ENCODE peak calls at places on chromosomes 5 and 9, in ten cellular contexts. K is HepG2; Y is cardiac muscle cell; U is MM.1S; S is neural progenitor cell; Q is left lung; T is OCI-LY7; I is osteoblast; D is CD8-positive, alpha-beta T cell; L is K562. J is an unnamed sample.

GRCh38 chr9:131290039-131290766 is 680 bp downstream of the PLPP7 start:
- DNase-seq in K (no peak), Y (no peak), U (no peak), S (no peak), Q (no peak), T (no peak), I (peak), D (no peak), L (no peak), J (no peak)

GRCh38 chr5:181234116-181234454 is 9.6 kb downstream of the RACK1 start:
- DNase-seq in K (no peak), Y (no peak), U (no peak), S (no peak), Q (no peak), T (no peak), I (no peak), D (no peak), L (no peak), J (no peak)

GRCh38 chr5:91016954-91017690 is 366.0 kb downstream of the ARRDC3 start:
- DNase-seq in K (no peak), Y (peak), U (no peak), S (no peak), Q (no peak), T (no peak), I (peak), D (no peak), L (no peak), J (no peak)

GRCh38 chr9:6955251-6955921 is 197.6 kb downstream of the KDM4C start:
- DNase-seq in K (peak), Y (peak), U (no peak), S (peak), Q (no peak), T (peak), I (peak), D (no peak), L (no peak), J (no peak)

GRCh38 chr5:61322738-61323429 is 9.2 kb upstream of the ZSWIM6 start:
- DNase-seq in K (no peak), Y (peak), U (no peak), S (no peak), Q (no peak), T (no peak), I (peak), D (no peak), L (no peak), J (no peak)

GRCh38 chr5:15510816-15511215 is 10.8 kb downstream of the FBXL7 start:
- DNase-seq in K (no peak), Y (no peak), U (no peak), S (no peak), Q (no peak), T (no peak), I (no peak), D (no peak), L (no peak), J (no peak)

GRCh38 chr9:127762111-127762676 is 16.3 kb downstream of the SH2D3C start:
- DNase-seq in K (no peak), Y (no peak), U (no peak), S (no peak), Q (peak), T (no peak), I (peak), D (no peak), L (no peak), J (no peak)

GRCh38 chr9:36328798-36329411 is 70.7 kb upstream of the GNE start:
- DNase-seq in K (peak), Y (peak), U (peak), S (peak), Q (no peak), T (peak), I (peak), D (no peak), L (peak), J (no peak)

GRCh38 chr5:67063791-67064190 is 132.8 kb downstream of the CD180 start:
- DNase-seq in K (no peak), Y (peak), U (no peak), S (no peak), Q (no peak), T (no peak), I (peak), D (no peak), L (no peak), J (no peak)

GRCh38 chr5:81854915-81855314 is 104.0 kb upstream of the SSBP2 start:
- DNase-seq in K (no peak), Y (no peak), U (peak), S (no peak), Q (no peak), T (no peak), I (peak), D (no peak), L (peak), J (no peak)

GRCh38 chr9:131733601-131734061 is 6.2 kb downstream of the RAPGEF1 start:
- DNase-seq in K (no peak), Y (peak), U (peak), S (no peak), Q (peak), T (no peak), I (peak), D (no peak), L (peak), J (peak)

GRCh38 chr9:26566141-26566540 is 326.5 kb downstream of the CAAP1 start:
- DNase-seq in K (no peak), Y (no peak), U (no peak), S (no peak), Q (no peak), T (no peak), I (no peak), D (no peak), L (no peak), J (no peak)

GRCh38 chr5:87298687-87299362 is 31.1 kb downstream of the RASA1 start:
- DNase-seq in K (no peak), Y (no peak), U (no peak), S (no peak), Q (no peak), T (no peak), I (no peak), D (no peak), L (no peak), J (no peak)

GRCh38 chr5:80985600-80986228 is 25.6 kb downstream of the RASGRF2 start:
- DNase-seq in K (no peak), Y (peak), U (no peak), S (no peak), Q (no peak), T (no peak), I (no peak), D (no peak), L (no peak), J (no peak)

GRCh38 chr9:19787672-19788071 is 1.2 kb downstream of the SLC24A2 start:
- DNase-seq in K (no peak), Y (no peak), U (no peak), S (no peak), Q (no peak), T (no peak), I (no peak), D (no peak), L (no peak), J (no peak)

GRCh38 chr9:38662763-38663593 is 42.6 kb upstream of the ANKRD18A start:
- DNase-seq in K (no peak), Y (peak), U (no peak), S (peak), Q (no peak), T (no peak), I (no peak), D (no peak), L (no peak), J (no peak)

GRCh38 chr5:181173027-181173419 is 25.6 kb downstream of the OR2V2 start:
- DNase-seq in K (no peak), Y (no peak), U (peak), S (no peak), Q (no peak), T (peak), I (no peak), D (peak), L (no peak), J (no peak)

GRCh38 chr9:81848472-81848871 is 79.8 kb upstream of the SPATA31D4 start:
- DNase-seq in K (peak), Y (peak), U (no peak), S (no peak), Q (no peak), T (no peak), I (peak), D (no peak), L (no peak), J (no peak)

GRCh38 chr5:55535199-55535905 is 588 bp upstream of the PLPP1 start:
- DNase-seq in K (no peak), Y (no peak), U (no peak), S (no peak), Q (no peak), T (no peak), I (peak), D (no peak), L (no peak), J (no peak)

GRCh38 chr9:33202552-33203300 is 35.6 kb upstream of the B4GALT1 start:
- DNase-seq in K (no peak), Y (peak), U (peak), S (no peak), Q (no peak), T (peak), I (peak), D (no peak), L (no peak), J (no peak)

GRCh38 chr9:93680445-93681315 is 104.3 kb downstream of the PHF2 start:
- DNase-seq in K (no peak), Y (no peak), U (no peak), S (no peak), Q (peak), T (no peak), I (no peak), D (peak), L (no peak), J (no peak)

GRCh38 chr5:38077652-38078051 is 180.7 kb upstream of the EGFLAM start:
- DNase-seq in K (peak), Y (no peak), U (no peak), S (no peak), Q (no peak), T (no peak), I (no peak), D (no peak), L (no peak), J (no peak)

GRCh38 chr5:175378444-175379028 is 65.4 kb downstream of the DRD1 start:
- DNase-seq in K (no peak), Y (no peak), U (no peak), S (no peak), Q (no peak), T (no peak), I (no peak), D (no peak), L (no peak), J (no peak)

GRCh38 chr5:16615737-16616535 is 861 bp downstream of the RETREG1 start:
- DNase-seq in K (no peak), Y (no peak), U (peak), S (peak), Q (no peak), T (no peak), I (peak), D (no peak), L (no peak), J (no peak)

GRCh38 chr5:119678351-119679028 is 49.1 kb downstream of the FAM170A start:
- DNase-seq in K (no peak), Y (no peak), U (no peak), S (no peak), Q (no peak), T (no peak), I (no peak), D (no peak), L (no peak), J (no peak)

GRCh38 chr5:103422756-103423155 is 139.8 kb downstream of the NUDT12 start:
- DNase-seq in K (no peak), Y (no peak), U (no peak), S (no peak), Q (no peak), T (no peak), I (no peak), D (no peak), L (no peak), J (no peak)

GRCh38 chr5:149485655-149486615 is 65.3 kb downstream of the CSNK1A1 start:
- DNase-seq in K (peak), Y (peak), U (no peak), S (no peak), Q (no peak), T (no peak), I (peak), D (no peak), L (peak), J (no peak)

GRCh38 chr5:83721878-83722779 is 1.5 kb upstream of the HAPLN1 start:
- DNase-seq in K (peak), Y (peak), U (peak), S (peak), Q (peak), T (no peak), I (peak), D (no peak), L (peak), J (no peak)

GRCh38 chr5:136329791-136330190 is 35.6 kb downstream of the TRPC7 start:
- DNase-seq in K (no peak), Y (no peak), U (no peak), S (no peak), Q (no peak), T (no peak), I (no peak), D (no peak), L (no peak), J (no peak)

GRCh38 chr5:143204474-143205246 is 198.8 kb downstream of the NR3C1 start:
- DNase-seq in K (no peak), Y (peak), U (no peak), S (no peak), Q (no peak), T (no peak), I (no peak), D (no peak), L (no peak), J (no peak)

GRCh38 chr5:88666761-88667186 is 216.2 kb downstream of the MEF2C start:
- DNase-seq in K (no peak), Y (no peak), U (peak), S (peak), Q (no peak), T (no peak), I (no peak), D (no peak), L (no peak), J (no peak)

GRCh38 chr9:133112361-133113026 is 8.5 kb downstream of the RALGDS start:
- DNase-seq in K (no peak), Y (no peak), U (no peak), S (no peak), Q (peak), T (no peak), I (peak), D (no peak), L (no peak), J (peak)

GRCh38 chr9:113635586-113635985 is 172.1 kb downstream of the RGS3 start:
- DNase-seq in K (no peak), Y (no peak), U (no peak), S (no peak), Q (no peak), T (no peak), I (no peak), D (no peak), L (no peak), J (no peak)

GRCh38 chr5:10761842-10762165 is 770 bp upstream of the DAP start:
- DNase-seq in K (no peak), Y (peak), U (no peak), S (no peak), Q (no peak), T (no peak), I (no peak), D (no peak), L (peak), J (no peak)

GRCh38 chr9:87711857-87712800 is 13.8 kb upstream of the CTSL start:
- DNase-seq in K (peak), Y (peak), U (no peak), S (no peak), Q (no peak), T (no peak), I (peak), D (no peak), L (peak), J (no peak)

GRCh38 chr5:143557061-143557818 is 153.8 kb upstream of the NR3C1 start:
- DNase-seq in K (no peak), Y (peak), U (no peak), S (no peak), Q (no peak), T (no peak), I (no peak), D (no peak), L (no peak), J (no peak)

DNA sequence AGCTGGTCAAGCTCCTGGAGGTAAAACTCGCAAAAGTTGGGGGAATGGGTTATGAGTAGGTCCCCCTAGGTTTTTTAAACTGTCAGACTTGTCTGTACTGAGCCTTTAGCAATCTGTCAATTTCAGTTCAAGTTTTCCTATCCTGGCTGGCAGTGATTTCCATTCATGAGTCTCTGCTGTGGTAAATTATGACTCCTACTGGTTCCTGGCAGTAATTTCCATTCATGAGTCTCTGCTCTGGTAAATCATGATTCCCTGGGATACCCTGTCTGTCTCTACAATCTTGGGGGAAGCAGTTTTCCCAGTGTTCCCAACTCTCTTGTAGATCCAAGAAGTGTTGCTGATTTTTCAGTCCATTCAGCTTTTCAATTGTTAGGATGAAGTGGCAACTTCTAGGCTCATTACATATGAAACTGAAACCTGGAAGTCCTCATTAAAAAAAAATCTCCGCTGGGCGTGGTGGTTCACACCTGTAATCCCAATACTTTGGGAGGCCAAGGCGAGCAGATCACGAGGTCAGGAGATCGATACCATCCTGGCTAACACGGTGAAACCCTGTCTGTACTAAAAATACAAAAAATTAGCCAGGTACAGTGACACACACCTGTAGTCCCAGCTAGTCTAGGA is 91.3 kb upstream of the GPBP1 start:
- DNase-seq in K (peak), Y (peak), U (no peak), S (no peak), Q (no peak), T (peak), I (no peak), D (no peak), L (no peak), J (no peak)
- TF ChIP-seq CTCF in K (peak), Y (peak), U (peak), S (peak), Q (no peak), T (peak), I (peak), D (no peak), L (peak), J (no peak)

DNA sequence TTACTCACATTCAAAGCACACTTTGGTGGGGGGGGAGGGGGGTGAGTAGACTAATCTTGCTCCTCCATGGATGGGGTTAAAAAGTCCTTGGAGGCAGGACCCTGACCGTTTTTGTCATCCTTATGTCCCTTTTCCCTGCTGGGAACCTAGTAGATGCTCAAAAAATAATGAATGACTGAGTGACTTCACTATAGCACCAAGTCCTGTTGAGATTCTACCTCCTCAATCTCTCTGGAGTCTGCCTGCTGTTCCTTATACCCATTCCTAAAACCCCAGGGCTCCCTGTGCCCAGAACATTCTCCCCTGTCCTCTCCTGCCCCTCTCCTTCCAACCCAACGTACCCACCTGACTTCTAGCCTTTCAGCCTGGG is 2.3 kb upstream of the CSF2 start:
- DNase-seq in K (no peak), Y (no peak), U (no peak), S (no peak), Q (no peak), T (no peak), I (peak), D (no peak), L (no peak), J (no peak)
- H3K27ac ChIP-seq in K (no peak), Y (no peak), U (no peak), S (no peak), Q (no peak), T (no peak), I (peak), D (no peak), L (peak), J (no peak)

GRCh38 chr9:135989157-135989556 is 28.0 kb upstream of the UBAC1 start:
- DNase-seq in K (no peak), Y (no peak), U (no peak), S (no peak), Q (no peak), T (no peak), I (no peak), D (no peak), L (no peak), J (no peak)
- TF ChIP-seq CTCF in K (no peak), Y (no peak), U (no peak), S (peak), Q (no peak), T (peak), I (no peak), D (no peak), L (peak), J (no peak)

GRCh38 chr5:125042243-125042887 is 295.9 kb upstream of the ZNF608 start:
- DNase-seq in K (no peak), Y (peak), U (no peak), S (no peak), Q (no peak), T (no peak), I (peak), D (no peak), L (no peak), J (no peak)
- H3K27ac ChIP-seq in K (no peak), Y (no peak), U (no peak), S (no peak), Q (no peak), T (no peak), I (no peak), D (no peak), L (no peak), J (no peak)

GRCh38 chr9:130176760-130177159 is 4.6 kb downstream of the NCS1 start:
- DNase-seq in K (no peak), Y (no peak), U (no peak), S (no peak), Q (no peak), T (no peak), I (peak), D (no peak), L (no peak), J (no peak)

GRCh38 chr9:130173462-130173876 is 1.3 kb downstream of the NCS1 start:
- DNase-seq in K (no peak), Y (peak), U (no peak), S (no peak), Q (no peak), T (no peak), I (peak), D (no peak), L (no peak), J (no peak)

GRCh38 chr9:130175355-130175754 is 3.2 kb downstream of the NCS1 start:
- DNase-seq in K (no peak), Y (no peak), U (no peak), S (no peak), Q (no peak), T (no peak), I (peak), D (no peak), L (no peak), J (no peak)

GRCh38 chr9:130174025-130174424 is 1.8 kb downstream of the NCS1 start:
- DNase-seq in K (no peak), Y (no peak), U (no peak), S (no peak), Q (no peak), T (no peak), I (no peak), D (no peak), L (no peak), J (no peak)

DNA sequence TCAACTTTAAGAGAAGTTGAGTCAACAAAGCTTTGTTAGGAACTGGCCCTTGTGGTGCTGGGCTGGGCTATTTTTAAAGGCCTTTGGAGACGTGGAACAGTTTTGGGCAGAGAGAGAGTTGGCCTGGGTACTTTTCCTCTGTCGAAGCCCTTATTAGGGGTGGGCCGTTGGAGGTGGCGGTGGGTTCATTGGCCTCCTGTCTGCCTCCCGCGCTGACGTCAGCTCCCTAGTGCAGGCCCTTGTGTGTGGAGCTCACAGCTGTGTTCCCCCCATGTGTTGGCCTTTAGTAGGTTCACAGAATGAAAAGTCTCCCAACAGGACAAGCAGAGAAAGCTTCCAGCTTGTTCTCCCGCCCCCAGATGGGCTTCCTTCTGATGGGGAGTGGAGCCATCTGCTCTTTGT is 2.7 kb downstream of the NCS1 start:
- DNase-seq in K (no peak), Y (no peak), U (no peak), S (no peak), Q (no peak), T (no peak), I (peak), D (no peak), L (no peak), J (no peak)
- TF ChIP-seq CTCF in K (no peak), Y (no peak), U (no peak), S (no peak), Q (no peak), T (no peak), I (no peak), D (no peak), L (no peak), J (no peak)

DNA sequence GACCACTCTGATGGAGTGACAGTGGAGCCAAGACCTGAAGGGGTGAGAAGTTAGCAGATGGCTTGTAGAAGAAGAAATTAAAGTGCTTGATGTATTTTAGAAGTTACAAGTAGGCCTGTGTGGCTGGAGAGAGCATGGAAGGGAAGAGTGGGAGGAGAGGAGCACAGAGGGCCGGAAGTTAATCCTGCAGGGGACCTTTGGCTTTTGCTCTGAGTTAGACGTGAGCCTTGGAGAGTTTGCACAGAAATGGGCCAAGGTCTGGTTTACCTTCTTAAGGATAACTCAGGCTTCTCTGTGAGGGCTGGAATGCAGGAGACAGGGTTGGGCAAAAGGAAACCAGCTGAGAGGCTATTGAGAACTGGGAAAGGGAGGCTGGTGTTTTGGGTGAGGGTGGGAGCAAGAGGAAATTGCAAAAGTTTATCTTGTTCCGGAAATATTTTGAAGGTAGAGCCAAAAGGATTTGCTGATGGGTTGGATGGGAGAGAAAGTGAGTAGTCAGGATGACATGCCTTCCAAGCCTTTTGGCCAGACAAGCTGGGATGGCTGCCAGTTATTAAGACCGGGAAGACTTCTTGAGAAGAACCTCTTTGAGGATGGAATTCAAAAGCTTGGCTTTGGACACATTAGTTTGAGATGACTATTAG is 17.5 kb upstream of the F2RL1 start:
- DNase-seq in K (no peak), Y (peak), U (no peak), S (no peak), Q (no peak), T (no peak), I (peak), D (no peak), L (no peak), J (no peak)
- H3K27ac ChIP-seq in K (no peak), Y (no peak), U (no peak), S (no peak), Q (no peak), T (no peak), I (peak), D (no peak), L (no peak), J (no peak)